ENCODE peak calls at places on chromosomes 6 and 20, in nine cellular contexts. K, T, U, N, D, Q, W, A and C are unnamed samples.

GRCh38 chr20:50681359-50682064 is 9.8 kb downstream of the RIPOR3 start:
- DNase-seq in U (no peak), W (no peak), Q (no peak), K (no peak), N (no peak), A (no peak), T (no peak), D (peak; percentile 56), C (no peak)

GRCh38 chr6:147274776-147275175 is 70.6 kb downstream of the STXBP5 start:
- DNase-seq in D (no peak), A (no peak), K (no peak), N (no peak), Q (no peak), W (no peak), T (no peak), U (no peak), C (no peak)

GRCh38 chr6:42507195-42507594 is 55.5 kb upstream of the TRERF1 start:
- DNase-seq in N (no peak), W (no peak), U (no peak), T (no peak), D (no peak), K (no peak), A (no peak), Q (no peak), C (no peak)

GRCh38 chr6:36120979-36121706 is 9.2 kb upstream of the MAPK13 start:
- DNase-seq in D (no peak), A (peak; percentile 38), U (peak; percentile 72), W (no peak), K (no peak), T (no peak), N (peak; percentile 94), Q (peak; percentile 78), C (no peak)

GRCh38 chr6:83708970-83709747 is at the start of gene SNAP91:
- DNase-seq in U (peak; percentile 1), K (peak; percentile 3), A (no peak), N (peak; percentile 67), T (no peak), W (peak; percentile 28), Q (no peak), D (no peak), C (no peak)

GRCh38 chr6:107458687-107459282 is 579 bp downstream of the PDSS2 start:
- DNase-seq in D (peak; percentile 4), U (no peak), N (peak; percentile 88), Q (peak; percentile 47), W (peak; percentile 25), T (peak; percentile 11), A (peak; percentile 21), K (peak; percentile 57), C (no peak)

GRCh38 chr6:61977951-61978350 is 308.1 kb downstream of the KHDRBS2 start:
- DNase-seq in Q (no peak), U (no peak), K (no peak), N (no peak), D (no peak), A (no peak), W (no peak), T (no peak), C (no peak)

GRCh38 chr20:44039147-44039546 is 124.5 kb downstream of the TOX2 start:
- DNase-seq in T (no peak), U (no peak), W (no peak), Q (no peak), A (no peak), K (no peak), N (peak; percentile 23), D (no peak), C (no peak)

GRCh38 chr6:41647061-41647511 is 8.8 kb downstream of the MDFI start:
- DNase-seq in N (no peak), A (no peak), W (no peak), Q (no peak), T (no peak), U (no peak), K (no peak), D (peak; percentile 38), C (no peak)

GRCh38 chr20:25273046-25273445 is 25.2 kb downstream of the PYGB start:
- DNase-seq in Q (peak; percentile 27), U (no peak), K (no peak), W (peak; percentile 68), N (peak; percentile 59), T (no peak), A (no peak), D (no peak), C (no peak)

GRCh38 chr20:19995220-19995863 is 21.8 kb upstream of the NAA20 start:
- DNase-seq in D (peak; percentile 41), U (peak; percentile 33), W (peak; percentile 83), N (no peak), Q (no peak), K (no peak), A (no peak), T (no peak), C (no peak)

GRCh38 chr20:32512047-32512385 is 73.1 kb downstream of the NOL4L start:
- DNase-seq in N (no peak), A (no peak), T (no peak), Q (no peak), D (no peak), U (no peak), K (no peak), W (no peak), C (no peak)

GRCh38 chr6:46969206-46969605 is 47.5 kb upstream of the ADGRF5 start:
- DNase-seq in T (no peak), A (no peak), K (no peak), U (no peak), Q (no peak), D (peak; percentile 22), N (no peak), W (no peak), C (no peak)

GRCh38 chr20:32470025-32470861 is 112.1 kb downstream of the ASXL1 start:
- DNase-seq in K (no peak), D (peak; percentile 80), W (no peak), N (peak; percentile 89), Q (peak; percentile 77), T (no peak), U (no peak), A (peak; percentile 63), C (no peak)

GRCh38 chr20:59064214-59064722 is 21.7 kb upstream of the PRELID3B start:
- DNase-seq in N (no peak), W (no peak), U (no peak), Q (no peak), T (no peak), D (no peak), K (no peak), A (no peak), C (no peak)

GRCh38 chr20:1456300-1456699 is 10.3 kb downstream of the NSFL1C start:
- DNase-seq in T (no peak), K (no peak), A (no peak), D (no peak), N (no peak), U (no peak), Q (no peak), W (no peak), C (no peak)